ENCODE peak calls at places on chromosome 6, in ten cellular contexts. O, N, H, S, E, K, U, D, G and C are unnamed samples.

GRCh38 chr6:165096868-165097267 is 212.5 kb downstream of the C6orf118 start:
- DNase-seq in O (no peak), H (no peak), D (no peak), N (no peak), E (no peak), U (peak), S (no peak), G (no peak), K (no peak), C (no peak)

GRCh38 chr6:32459781-32460424 is 20.2 kb downstream of the HLA-DRA start:
- DNase-seq in U (no peak), N (no peak), G (no peak), K (no peak), H (no peak), O (no peak), E (no peak), D (peak), S (no peak), C (peak)

GRCh38 chr6:80605165-80605989 is 498.9 kb downstream of the BCKDHB start:
- DNase-seq in U (peak), K (no peak), H (no peak), G (peak), E (no peak), S (no peak), N (peak), D (no peak), O (no peak), C (peak)

GRCh38 chr6:71886184-71887005 is at the start of gene RIMS1:
- DNase-seq in D (no peak), G (peak), O (no peak), H (peak), S (no peak), E (peak), N (peak), K (no peak), U (no peak), C (no peak)

GRCh38 chr6:22313796-22314195 is 17.0 kb upstream of the PRL start:
- DNase-seq in E (no peak), N (peak), U (no peak), D (no peak), H (no peak), G (no peak), O (no peak), K (no peak), S (no peak), C (no peak)

GRCh38 chr6:147586044-147586443 is 77.6 kb downstream of the SAMD5 start:
- DNase-seq in N (no peak), D (no peak), G (peak), K (peak), S (no peak), E (no peak), O (no peak), H (no peak), U (peak), C (peak)

GRCh38 chr6:133333852-133334251 is 92.7 kb downstream of the EYA4 start:
- DNase-seq in H (no peak), U (no peak), G (no peak), S (no peak), O (no peak), D (no peak), E (no peak), N (no peak), K (no peak), C (no peak)

GRCh38 chr6:108164815-108165706 is 761 bp upstream of the NR2E1 start:
- DNase-seq in O (no peak), K (no peak), E (no peak), U (no peak), D (no peak), N (no peak), H (no peak), S (no peak), G (no peak), C (no peak)

GRCh38 chr6:37221585-37222124 is 35.9 kb upstream of the TBC1D22B start:
- DNase-seq in D (no peak), G (no peak), H (no peak), K (no peak), O (no peak), U (no peak), N (no peak), S (no peak), E (no peak), C (no peak)

GRCh38 chr6:129104131-129104530 is 221.2 kb downstream of the LAMA2 start:
- DNase-seq in E (no peak), H (no peak), K (no peak), G (peak), N (no peak), D (no peak), U (peak), O (no peak), S (no peak), C (peak)

GRCh38 chr6:116561377-116562018 is 7.9 kb downstream of the CALHM4 start:
- DNase-seq in U (peak), E (peak), D (peak), O (no peak), N (peak), H (peak), K (peak), G (peak), S (peak), C (peak)

GRCh38 chr6:29628419-29629281 is 4.3 kb downstream of the GABBR1 start:
- DNase-seq in K (peak), S (peak), U (peak), N (peak), E (peak), O (no peak), G (peak), D (peak), H (peak), C (peak)

GRCh38 chr6:37145443-37145842 is 24.5 kb upstream of the PIM1 start:
- DNase-seq in O (no peak), H (no peak), D (no peak), G (no peak), U (no peak), E (no peak), N (no peak), K (no peak), S (no peak), C (peak)

GRCh38 chr6:21840428-21840827 is 246.9 kb downstream of the SOX4 start:
- DNase-seq in S (no peak), D (no peak), G (peak), U (peak), E (no peak), N (no peak), K (no peak), H (no peak), O (no peak), C (peak)

GRCh38 chr6:29082457-29082856 is 4.7 kb downstream of the OR2B3 start:
- DNase-seq in E (no peak), H (no peak), S (no peak), O (no peak), N (no peak), U (no peak), G (no peak), K (no peak), D (no peak), C (no peak)

GRCh38 chr6:154345811-154346210 is 10.8 kb downstream of the IPCEF1 start:
- DNase-seq in S (no peak), N (no peak), U (no peak), K (no peak), H (no peak), E (no peak), G (no peak), O (no peak), D (no peak), C (no peak)

GRCh38 chr6:111764238-111765182 is 108.7 kb downstream of the FYN start:
- DNase-seq in K (no peak), E (no peak), G (peak), H (no peak), D (no peak), U (no peak), O (no peak), S (no peak), N (peak), C (no peak)

GRCh38 chr6:52363222-52363867 is 1.4 kb downstream of the PAQR8 start:
- DNase-seq in E (no peak), G (no peak), N (no peak), U (no peak), D (no peak), O (no peak), H (no peak), S (no peak), K (no peak), C (no peak)

GRCh38 chr6:84768442-84769174 is 4.2 kb upstream of the TBX18 start:
- DNase-seq in E (no peak), K (no peak), D (no peak), H (no peak), S (no peak), G (peak), O (no peak), N (no peak), U (no peak), C (no peak)

DNA sequence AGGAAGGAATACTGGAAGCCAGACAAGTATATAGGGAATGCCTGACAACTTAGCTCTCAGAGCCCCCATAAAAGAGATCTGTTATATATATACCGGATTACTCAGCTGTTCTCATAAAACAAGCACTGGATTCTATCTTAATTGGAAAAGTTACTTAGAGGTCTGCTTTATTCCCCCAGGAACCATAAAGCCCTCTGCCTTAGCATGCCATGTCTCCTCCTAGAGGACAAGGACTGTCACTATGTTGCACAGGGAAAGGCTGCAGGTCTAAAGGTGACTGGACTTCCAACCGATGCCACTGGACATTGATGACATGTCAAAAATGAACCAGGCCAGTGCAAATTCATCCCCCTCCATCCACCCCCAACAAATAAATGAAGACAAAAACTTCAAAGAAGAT is 6.4 kb downstream of the EXOC2 start:
- DNase-seq in D (no peak), H (no peak), E (no peak), U (no peak), G (no peak), K (no peak), O (no peak), S (peak), N (no peak), C (no peak)
- TF ChIP-seq CTCF in D (no peak), H (no peak), E (no peak), U (peak), G (peak), K (no peak), O (no peak), S (peak), N (no peak), C (no peak)

GRCh38 chr6:79009819-79010218 is 68.2 kb downstream of the PHIP start:
- DNase-seq in G (no peak), U (no peak), K (no peak), S (no peak), H (no peak), E (no peak), D (no peak), O (no peak), N (no peak), C (no peak)
- H3K4me3 ChIP-seq in G (no peak), U (no peak), K (no peak), S (no peak), H (no peak), E (no peak), D (no peak), O (no peak), N (no peak), C (no peak)

GRCh38 chr6:166572370-166573261 is 13.9 kb downstream of the RAMACL start:
- DNase-seq in K (no peak), H (no peak), G (peak), S (no peak), D (peak), E (no peak), O (no peak), N (no peak), U (peak), C (peak)
- TF ChIP-seq CTCF in K (no peak), H (no peak), G (no peak), S (no peak), D (no peak), E (no peak), O (no peak), N (no peak), U (no peak), C (no peak)

GRCh38 chr6:12980741-12981140 is 264.2 kb downstream of the PHACTR1 start:
- DNase-seq in H (no peak), K (no peak), O (no peak), D (no peak), U (no peak), G (no peak), N (no peak), S (no peak), E (no peak), C (no peak)

GRCh38 chr6:12977851-12978250 is 261.3 kb downstream of the PHACTR1 start:
- DNase-seq in S (no peak), O (no peak), E (no peak), N (no peak), H (no peak), U (no peak), D (no peak), K (no peak), G (no peak), C (no peak)

GRCh38 chr6:12973302-12973865 is 256.8 kb downstream of the PHACTR1 start:
- DNase-seq in O (no peak), U (peak), N (no peak), K (no peak), E (no peak), D (no peak), H (no peak), G (no peak), S (no peak), C (peak)

DNA sequence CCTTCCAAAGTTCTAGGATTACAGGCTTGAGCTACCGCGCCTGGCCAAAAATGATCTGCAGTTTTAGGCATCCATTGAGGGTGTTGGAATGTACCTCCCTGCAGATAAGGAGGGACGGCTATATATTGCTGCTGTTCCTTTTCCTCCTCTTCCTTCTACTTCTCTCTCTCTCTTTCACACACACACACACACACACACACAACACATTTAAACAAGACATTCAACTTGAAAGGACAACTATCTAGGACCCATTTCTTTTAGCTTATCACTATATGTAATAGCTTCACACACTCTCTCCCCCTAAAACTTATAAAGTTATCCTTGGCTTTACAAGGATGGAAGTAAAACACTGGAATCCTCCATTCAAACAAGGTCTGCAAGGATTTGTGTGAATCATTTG is 260.6 kb downstream of the PHACTR1 start:
- DNase-seq in H (no peak), K (no peak), S (no peak), N (no peak), G (no peak), D (no peak), O (no peak), E (no peak), U (no peak), C (no peak)
- H3K4me3 ChIP-seq in H (no peak), K (no peak), S (no peak), N (no peak), G (no peak), D (no peak), O (no peak), E (no peak), U (no peak), C (no peak)

GRCh38 chr6:151023346-151023745 is 157.8 kb downstream of the MTHFD1L start:
- DNase-seq in E (no peak), N (no peak), G (no peak), K (no peak), H (no peak), D (no peak), O (no peak), S (no peak), U (no peak), C (no peak)

GRCh38 chr6:151026021-151026663 is 160.6 kb downstream of the MTHFD1L start:
- DNase-seq in O (no peak), G (no peak), E (no peak), D (no peak), K (no peak), N (no peak), S (no peak), U (no peak), H (no peak), C (no peak)

GRCh38 chr6:151024597-151024996 is 159.1 kb downstream of the MTHFD1L start:
- DNase-seq in O (no peak), H (no peak), E (no peak), U (no peak), G (no peak), D (no peak), K (no peak), N (no peak), S (no peak), C (no peak)

GRCh38 chr6:151027295-151027747 is 161.8 kb downstream of the MTHFD1L start:
- DNase-seq in K (no peak), N (no peak), H (no peak), U (no peak), D (no peak), S (no peak), E (no peak), O (no peak), G (no peak), C (no peak)

DNA sequence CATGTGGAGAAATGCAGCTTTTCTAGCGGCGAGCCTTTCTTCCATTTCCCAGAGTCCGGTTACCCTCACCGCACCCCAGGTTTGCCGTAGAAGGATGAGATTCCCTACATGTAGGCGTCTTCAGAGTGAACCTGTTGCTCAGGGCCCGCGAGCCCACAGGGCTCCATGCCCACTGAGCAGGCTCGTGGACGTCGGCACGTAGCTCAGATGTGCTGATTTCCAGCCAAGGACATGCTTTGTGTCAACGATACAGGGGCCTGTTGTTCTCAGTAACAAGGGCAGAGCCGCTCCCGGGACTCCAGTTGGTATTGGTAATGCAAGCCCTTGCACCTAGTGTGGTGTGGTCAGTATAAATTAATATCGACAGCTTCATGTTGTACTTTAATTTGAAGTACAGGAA is 159.6 kb downstream of the MTHFD1L start:
- DNase-seq in S (no peak), D (no peak), U (no peak), N (no peak), K (no peak), E (peak), O (no peak), H (no peak), G (no peak), C (no peak)
- TF ChIP-seq CTCF in S (no peak), D (no peak), U (no peak), N (no peak), K (no peak), E (no peak), O (no peak), H (no peak), G (no peak), C (no peak)

DNA sequence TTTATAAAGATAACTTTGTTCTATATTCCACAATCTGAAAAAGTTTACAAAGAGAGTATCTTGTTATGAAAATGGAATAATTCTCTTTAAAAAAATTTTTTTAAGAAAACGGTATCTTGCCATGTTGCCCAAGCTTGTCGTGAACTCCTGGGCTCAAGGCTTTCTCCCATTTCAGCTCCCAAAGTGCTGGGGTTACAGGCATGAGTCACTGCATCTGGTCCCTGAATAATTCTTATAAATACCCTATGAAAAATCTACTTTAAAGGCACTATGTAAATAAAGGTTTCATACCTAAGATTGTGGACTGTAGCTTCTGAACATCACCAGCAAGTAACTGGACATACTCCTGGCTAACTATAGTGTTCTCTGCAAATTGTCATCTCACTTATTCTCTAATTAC is 60.3 kb downstream of the SAMD3 start:
- DNase-seq in G (no peak), N (no peak), S (no peak), O (no peak), D (no peak), U (no peak), E (no peak), H (no peak), K (no peak), C (peak)
- H3K4me3 ChIP-seq in G (no peak), N (no peak), S (no peak), O (no peak), D (no peak), U (no peak), E (no peak), H (no peak), K (no peak), C (no peak)

GRCh38 chr6:16819752-16820151 is 58.5 kb upstream of the ATXN1 start:
- DNase-seq in O (no peak), D (no peak), G (no peak), N (peak), K (no peak), S (no peak), E (no peak), H (no peak), U (peak), C (peak)
- TF ChIP-seq CTCF in O (no peak), D (no peak), G (peak), N (no peak), K (peak), S (peak), E (no peak), H (peak), U (peak), C (peak)

GRCh38 chr6:162580619-162581018 is 146.9 kb downstream of the PRKN start:
- DNase-seq in U (no peak), G (no peak), S (no peak), H (no peak), N (no peak), K (no peak), E (no peak), O (no peak), D (no peak), C (no peak)

GRCh38 chr6:162582381-162582780 is 145.2 kb downstream of the PRKN start:
- DNase-seq in K (no peak), G (no peak), S (no peak), H (no peak), E (no peak), O (no peak), U (no peak), N (no peak), D (no peak), C (no peak)
- H3K4me3 ChIP-seq in K (no peak), G (no peak), S (no peak), H (no peak), E (no peak), O (no peak), U (no peak), N (no peak), D (no peak), C (no peak)

GRCh38 chr6:87237804-87238203 is 82.4 kb downstream of the ZNF292 start:
- DNase-seq in H (no peak), G (peak), S (peak), E (no peak), U (peak), N (peak), D (no peak), K (no peak), O (no peak), C (peak)
- TF ChIP-seq CTCF in H (peak), G (peak), S (peak), E (peak), U (peak), N (no peak), D (peak), K (peak), O (peak), C (peak)

GRCh38 chr6:158558415-158559306 is 1.2 kb upstream of the TMEM181 start:
- DNase-seq in U (no peak), K (no peak), N (no peak), D (no peak), H (no peak), O (no peak), S (no peak), G (no peak), E (no peak), C (no peak)
- H3K4me3 ChIP-seq in U (no peak), K (no peak), N (no peak), D (peak), H (no peak), O (no peak), S (no peak), G (no peak), E (no peak), C (no peak)